ENCODE peak calls at places on chromosomes 16 and 17, in four cellular contexts. Z is esophagus squamous epithelium, T is testis, Q is K562. A is an unnamed sample.

GRCh38 chr16:31569360-31569717 is 41.6 kb downstream of the AHSP start:
- DNase-seq in Q (no peak), T (peak), Z (no peak), A (no peak)

GRCh38 chr17:15112881-15113617 is 152.1 kb downstream of the PMP22 start:
- DNase-seq in Q (no peak), T (no peak), Z (no peak), A (no peak)

GRCh38 chr17:31917065-31917529 is 15.6 kb upstream of the UTP6 start:
- DNase-seq in Z (no peak), Q (no peak), T (no peak), A (no peak)

GRCh38 chr17:15942207-15942833 is 2.6 kb upstream of the ADORA2B start:
- DNase-seq in Q (no peak), T (no peak), Z (no peak), A (no peak)

GRCh38 chr17:47692137-47692894 is 1.6 kb upstream of the TBKBP1 start:
- DNase-seq in T (no peak), Q (no peak), Z (no peak), A (peak)

GRCh38 chr16:88677721-88678120 is 8.6 kb downstream of the SNAI3 start:
- DNase-seq in Z (no peak), Q (no peak), T (no peak), A (no peak)

GRCh38 chr16:71489122-71489521 is at the start of gene ZNF19:
- DNase-seq in Q (no peak), T (peak), Z (no peak), A (no peak)

GRCh38 chr17:63024716-63025115 is 58.7 kb downstream of the TANC2 start:
- DNase-seq in Z (no peak), T (no peak), Q (no peak), A (no peak)

GRCh38 chr16:23896832-23897821 is 61.3 kb downstream of the PRKCB start:
- DNase-seq in T (no peak), Z (no peak), Q (no peak), A (no peak)

GRCh38 chr16:19429271-19429670 is 11.6 kb downstream of the TMC5 start:
- DNase-seq in Z (no peak), T (no peak), Q (no peak), A (no peak)

GRCh38 chr16:81634380-81635121 is 144.5 kb upstream of the PLCG2 start:
- DNase-seq in Z (no peak), Q (peak), T (no peak), A (no peak)

GRCh38 chr16:56198044-56198754 is 6.9 kb downstream of the GNAO1 start:
- DNase-seq in Q (no peak), T (no peak), Z (no peak), A (no peak)

GRCh38 chr17:38426441-38426840 is 1.8 kb upstream of the ARHGAP23 start:
- DNase-seq in T (no peak), Z (no peak), Q (no peak), A (no peak)

GRCh38 chr17:39939588-39940419 is 12.3 kb downstream of the LRRC3C start:
- DNase-seq in Q (peak), T (peak), Z (no peak), A (no peak)

GRCh38 chr17:77700165-77700881 is 258.2 kb upstream of the TNRC6C start:
- DNase-seq in Q (no peak), Z (no peak), T (no peak), A (no peak)

GRCh38 chr17:79621151-79621940 is 10.5 kb upstream of the RBFOX3 start:
- DNase-seq in Z (no peak), T (peak), Q (no peak), A (peak)

GRCh38 chr17:67528751-67529436 is 151.8 kb downstream of the PITPNC1 start:
- DNase-seq in T (peak), Q (no peak), Z (no peak), A (no peak)

GRCh38 chr16:59633996-59634579 is 900.0 kb upstream of the GOT2 start:
- DNase-seq in Z (no peak), Q (no peak), T (no peak), A (no peak)

GRCh38 chr16:84244728-84245127 is 4.9 kb upstream of the KCNG4 start:
- DNase-seq in T (no peak), Z (no peak), Q (no peak), A (no peak)

GRCh38 chr17:77054926-77055325 is 85.8 kb upstream of the SEC14L1 start:
- DNase-seq in T (no peak), Q (no peak), Z (no peak), A (no peak)

GRCh38 chr16:57976331-57976796 is 5.4 kb upstream of the CNGB1 start:
- DNase-seq in T (peak), Z (no peak), Q (peak), A (no peak)

GRCh38 chr17:41822216-41823140 is 9.7 kb downstream of the FKBP10 start:
- DNase-seq in T (no peak), Z (no peak), Q (no peak), A (no peak)

GRCh38 chr17:61847659-61848058 is 15.7 kb downstream of the BRIP1 start:
- DNase-seq in T (no peak), Z (no peak), Q (no peak), A (no peak)

GRCh38 chr16:74291577-74292208 is 4.9 kb upstream of the PSMD7 start:
- DNase-seq in Q (no peak), T (no peak), Z (no peak), A (no peak)

GRCh38 chr17:29709861-29710849 is 87.4 kb upstream of the CORO6 start:
- DNase-seq in Q (no peak), T (no peak), Z (no peak), A (no peak)

GRCh38 chr17:15885770-15886169 is 59.2 kb upstream of the ADORA2B start:
- DNase-seq in Q (no peak), Z (no peak), T (no peak), A (no peak)

GRCh38 chr17:43351686-43352085 is 47.1 kb upstream of the ARL4D start:
- DNase-seq in Q (no peak), T (no peak), Z (no peak), A (no peak)

GRCh38 chr16:13391337-13391736 is 489.9 kb downstream of the SHISA9 start:
- DNase-seq in T (no peak), Q (no peak), Z (no peak), A (no peak)

GRCh38 chr17:30550512-30551273 is 73.5 kb downstream of the GOSR1 start:
- DNase-seq in T (no peak), Z (no peak), Q (peak), A (no peak)

GRCh38 chr17:67999291-67999911 is 3.1 kb upstream of the C17orf58 start:
- DNase-seq in Q (no peak), Z (no peak), T (no peak), A (no peak)

GRCh38 chr17:65627108-65627507 is 65.7 kb upstream of the AXIN2 start:
- DNase-seq in Q (no peak), Z (no peak), T (no peak), A (no peak)

GRCh38 chr16:2755158-2755557 is 2.7 kb downstream of the SRRM2 start:
- DNase-seq in Z (no peak), T (no peak), Q (no peak), A (no peak)

GRCh38 chr17:1188812-1189211 is 9.0 kb upstream of the ABR start:
- DNase-seq in T (peak), Q (no peak), Z (no peak), A (peak)
- H3K27ac ChIP-seq in T (no peak), Q (no peak), Z (peak), A (peak)

GRCh38 chr17:82315703-82316358 is 1.6 kb downstream of the CD7 start:
- DNase-seq in Q (no peak), Z (no peak), T (no peak), A (no peak)
- TF ChIP-seq POLR2A in Q (no peak), Z (no peak), T (no peak), A (no peak)

GRCh38 chr17:45114117-45114932 is 18.0 kb downstream of the PLCD3 start:
- DNase-seq in Z (no peak), Q (no peak), T (no peak), A (no peak)

GRCh38 chr17:45116434-45117016 is 15.8 kb downstream of the PLCD3 start:
- DNase-seq in Q (no peak), T (no peak), Z (no peak), A (no peak)

GRCh38 chr17:45115871-45116270 is 16.4 kb downstream of the PLCD3 start:
- DNase-seq in T (no peak), Z (no peak), Q (no peak), A (no peak)

GRCh38 chr17:45113424-45113754 is 18.9 kb downstream of the PLCD3 start:
- DNase-seq in T (no peak), Z (no peak), Q (no peak), A (no peak)

DNA sequence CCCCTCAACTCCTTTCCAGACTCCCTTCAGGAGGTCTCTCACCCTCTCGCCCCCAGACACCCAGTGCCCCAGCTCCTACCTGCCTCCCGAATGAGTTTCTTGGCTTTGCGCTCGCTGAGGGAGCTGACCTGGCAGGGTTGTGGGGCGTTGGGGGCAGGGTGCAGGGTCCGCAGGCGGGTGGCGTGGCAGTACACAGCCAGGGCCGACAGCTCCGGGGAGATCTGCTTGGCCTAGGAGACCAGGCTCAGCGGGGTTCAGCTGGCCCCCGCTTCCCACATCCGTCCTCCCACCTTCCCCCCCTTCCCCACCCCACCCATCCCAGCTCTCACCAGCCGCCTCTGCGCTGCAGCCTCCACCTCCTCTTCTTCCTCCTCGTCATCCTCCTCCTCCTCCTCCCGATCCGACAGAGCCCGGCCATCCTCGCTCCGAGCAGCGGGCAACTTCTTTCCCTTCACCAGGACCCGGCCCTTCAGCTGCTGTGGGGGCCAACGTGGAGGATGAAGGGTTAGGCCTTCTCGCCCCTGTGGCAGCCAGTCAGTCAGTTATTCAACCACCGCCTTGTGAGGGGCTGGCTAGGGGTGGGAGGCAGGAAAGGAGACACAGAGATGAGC is 17.2 kb downstream of the PLCD3 start:
- DNase-seq in Q (no peak), T (no peak), Z (no peak), A (no peak)
- H3K27ac ChIP-seq in Q (no peak), T (no peak), Z (no peak), A (no peak)

GRCh38 chr17:59810894-59811153 is 81.9 kb downstream of the TUBD1 start:
- DNase-seq in Q (no peak), T (no peak), Z (no peak), A (no peak)

GRCh38 chr17:59812139-59812538 is 80.6 kb downstream of the TUBD1 start:
- DNase-seq in Z (no peak), T (no peak), Q (no peak), A (no peak)

GRCh38 chr17:59804910-59805381 is 87.8 kb downstream of the TUBD1 start:
- DNase-seq in Z (no peak), Q (peak), T (no peak), A (no peak)

GRCh38 chr17:59811209-59811608 is 81.5 kb downstream of the TUBD1 start:
- DNase-seq in Q (no peak), T (no peak), Z (no peak), A (no peak)

DNA sequence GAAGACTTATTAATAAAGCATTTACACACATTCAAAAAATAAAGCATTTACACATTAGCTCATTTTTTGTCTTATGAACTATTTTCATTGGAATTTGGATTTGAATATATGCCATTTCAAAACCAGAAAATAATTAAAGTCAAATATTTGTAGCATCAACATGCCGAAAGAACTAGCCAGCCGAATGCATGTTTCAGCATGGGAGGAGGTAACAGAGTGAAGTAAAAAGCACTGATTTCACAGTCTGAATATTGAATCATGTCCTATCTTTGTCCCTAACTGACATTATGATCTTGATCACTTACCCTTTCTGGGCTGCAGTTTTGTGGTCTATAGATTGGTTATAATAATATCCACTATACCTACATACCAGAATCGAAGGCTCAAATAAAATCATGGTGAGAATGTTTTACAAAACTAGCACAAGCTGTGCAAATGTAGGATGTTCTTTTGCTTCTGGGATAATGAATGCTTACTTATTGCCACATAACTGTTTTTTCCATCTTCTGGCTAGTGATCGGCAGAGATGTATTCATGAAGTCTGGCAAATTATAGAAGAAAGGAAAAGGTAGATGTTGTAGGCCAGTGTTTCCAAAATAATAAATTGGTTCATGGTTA is 84.7 kb downstream of the TUBD1 start:
- DNase-seq in Z (no peak), Q (no peak), T (no peak), A (no peak)
- TF ChIP-seq POLR2A in Z (no peak), Q (no peak), T (no peak), A (no peak)

GRCh38 chr17:12640364-12640763 is 25.3 kb upstream of the MYOCD start:
- DNase-seq in Q (no peak), Z (no peak), T (no peak), A (no peak)

GRCh38 chr17:12634789-12635414 is 30.8 kb upstream of the MYOCD start:
- DNase-seq in T (no peak), Q (no peak), Z (no peak), A (no peak)

GRCh38 chr17:12632785-12633184 is 32.9 kb upstream of the MYOCD start:
- DNase-seq in Q (no peak), T (no peak), Z (no peak), A (no peak)

GRCh38 chr17:12637745-12638651 is 27.7 kb upstream of the MYOCD start:
- DNase-seq in Z (no peak), Q (no peak), T (no peak), A (no peak)

GRCh38 chr17:12637015-12637414 is 28.7 kb upstream of the MYOCD start:
- DNase-seq in Z (no peak), T (no peak), Q (no peak), A (no peak)
- H3K27ac ChIP-seq in Z (no peak), T (no peak), Q (no peak), A (no peak)

GRCh38 chr17:3892095-3892998 is 506 bp downstream of the CAMKK1 start:
- DNase-seq in Z (peak), T (peak), Q (peak), A (peak)
- TF ChIP-seq POLR2A in Z (no peak), T (no peak), Q (no peak), A (peak)

GRCh38 chr16:21163576-21163975 is 5.1 kb downstream of the LDAF1 start:
- DNase-seq in T (no peak), Z (no peak), Q (no peak), A (no peak)

GRCh38 chr16:21164521-21165168 is 6.2 kb downstream of the LDAF1 start:
- DNase-seq in Q (no peak), T (no peak), Z (no peak), A (no peak)

GRCh38 chr16:21161211-21161610 is 2.7 kb downstream of the LDAF1 start:
- DNase-seq in T (peak), Z (no peak), Q (no peak), A (no peak)

GRCh38 chr16:21160276-21160675 is 1.8 kb downstream of the LDAF1 start:
- DNase-seq in Q (no peak), T (no peak), Z (no peak), A (no peak)

DNA sequence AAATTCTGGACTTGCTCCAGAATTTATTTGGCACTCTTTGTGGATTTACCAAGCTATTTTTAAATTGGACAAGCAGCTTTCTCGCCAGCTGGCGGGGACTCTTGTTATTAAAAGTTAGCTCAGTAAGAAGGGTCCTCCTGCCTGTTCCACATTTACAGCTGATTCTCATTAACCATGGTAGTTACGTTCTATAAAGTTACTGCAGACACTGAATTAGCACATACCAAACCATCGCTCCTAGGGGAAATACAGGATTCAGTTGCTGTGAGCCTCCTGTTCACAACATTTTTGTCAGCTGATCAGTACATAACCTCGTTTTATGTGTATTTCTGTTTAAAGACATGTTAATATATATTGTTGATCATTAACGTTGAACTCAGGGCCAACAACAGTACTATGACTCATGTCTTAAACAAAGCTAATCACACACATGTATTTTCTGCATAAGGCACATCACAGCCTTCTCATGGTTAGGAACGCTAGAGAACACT is 4.2 kb downstream of the LDAF1 start:
- DNase-seq in Q (no peak), T (peak), Z (no peak), A (peak)
- H3K27ac ChIP-seq in Q (no peak), T (no peak), Z (no peak), A (peak)

GRCh38 chr16:85676466-85676865 is 12.3 kb downstream of the GINS2 start:
- DNase-seq in Z (no peak), T (no peak), Q (no peak), A (no peak)
- TF ChIP-seq POLR2A in Z (no peak), T (no peak), Q (peak), A (no peak)

GRCh38 chr16:10575506-10576130 is 4.8 kb downstream of the EMP2 start:
- DNase-seq in Z (no peak), Q (no peak), T (no peak), A (no peak)
- H3K27ac ChIP-seq in Z (no peak), Q (no peak), T (no peak), A (no peak)

GRCh38 chr17:36127882-36128369 is 24.3 kb downstream of the CCL4 start:
- DNase-seq in Z (no peak), Q (no peak), T (no peak), A (no peak)
- TF ChIP-seq POLR2A in Z (no peak), Q (no peak), T (no peak), A (no peak)

A was measured in gastrocnemius medialis.